ENCODE peak calls at places on chromosomes 7 and 10, in five cellular contexts. R is A549, C is colonic mucosa, P is AG09309, W is lung. V is an unnamed sample.

GRCh38 chr7:77393261-77393660 is 22.9 kb downstream of the GSAP start:
- DNase-seq in R (peak; percentile 38), C (no peak), P (no peak), W (no peak), V (no peak)

GRCh38 chr7:2299853-2300512 is 14.3 kb downstream of the SNX8 start:
- DNase-seq in R (no peak), C (no peak), P (no peak), W (no peak), V (no peak)

GRCh38 chr10:31457858-31458257 is 138.8 kb downstream of the ZEB1 start:
- DNase-seq in R (no peak), C (no peak), P (no peak), W (no peak), V (no peak)

GRCh38 chr10:48814933-48815332 is 124.7 kb downstream of the LRRC18 start:
- DNase-seq in R (no peak), C (no peak), P (no peak), W (no peak), V (no peak)

GRCh38 chr7:129502708-129503685 is 666 bp downstream of the SMKR1 start:
- DNase-seq in R (peak; percentile 21), C (no peak), P (no peak), W (no peak), V (no peak)

GRCh38 chr10:27822286-27822685 is 76.7 kb upstream of the MKX start:
- DNase-seq in R (no peak), C (no peak), P (peak; percentile 91), W (no peak), V (no peak)

GRCh38 chr7:18399624-18400235 is 95.8 kb upstream of the HDAC9 start:
- DNase-seq in R (no peak), C (no peak), P (no peak), W (no peak), V (no peak)

GRCh38 chr10:92857904-92858514 is 9.7 kb downstream of the EXOC6 start:
- DNase-seq in R (no peak), C (no peak), P (no peak), W (no peak), V (no peak)

GRCh38 chr7:106176414-106177294 is 64.5 kb upstream of the SYPL1 start:
- DNase-seq in R (peak; percentile 75), C (peak; percentile 83), P (no peak), W (peak; percentile 85), V (peak; percentile 35)

GRCh38 chr7:121450631-121451030 is 54.5 kb upstream of the FAM3C start:
- DNase-seq in R (no peak), C (no peak), P (no peak), W (no peak), V (no peak)

GRCh38 chr7:104943502-104944343 is 70.3 kb upstream of the KMT2E start:
- DNase-seq in R (peak; percentile 54), C (peak; percentile 99), P (no peak), W (peak; percentile 91), V (peak; percentile 60)

GRCh38 chr10:81248846-81249245 is 626.1 kb upstream of the NRG3 start:
- DNase-seq in R (no peak), C (no peak), P (no peak), W (no peak), V (peak; percentile 37)

GRCh38 chr10:121096617-121097431 is 245.7 kb downstream of the WDR11 start:
- DNase-seq in R (no peak), C (no peak), P (no peak), W (no peak), V (no peak)

GRCh38 chr7:2713370-2713769 is 25.4 kb downstream of the AMZ1 start:
- DNase-seq in R (no peak), C (no peak), P (no peak), W (no peak), V (no peak)

GRCh38 chr7:6447589-6448210 is at the start of gene DAGLB:
- DNase-seq in R (peak; percentile 93), C (peak; percentile 94), P (peak; percentile 40), W (peak; percentile 94), V (peak; percentile 63)

GRCh38 chr7:6451224-6451705 is 3.5 kb upstream of the DAGLB start:
- DNase-seq in R (no peak), C (no peak), P (no peak), W (no peak), V (no peak)

GRCh38 chr7:6444516-6445269 is 3.1 kb downstream of the DAGLB start:
- DNase-seq in R (no peak), C (no peak), P (no peak), W (no peak), V (no peak)

GRCh38 chr7:6446977-6447588 is 671 bp downstream of the DAGLB start:
- DNase-seq in R (peak; percentile 86), C (peak; percentile 91), P (peak; percentile 64), W (peak; percentile 83), V (peak; percentile 69)

DNA sequence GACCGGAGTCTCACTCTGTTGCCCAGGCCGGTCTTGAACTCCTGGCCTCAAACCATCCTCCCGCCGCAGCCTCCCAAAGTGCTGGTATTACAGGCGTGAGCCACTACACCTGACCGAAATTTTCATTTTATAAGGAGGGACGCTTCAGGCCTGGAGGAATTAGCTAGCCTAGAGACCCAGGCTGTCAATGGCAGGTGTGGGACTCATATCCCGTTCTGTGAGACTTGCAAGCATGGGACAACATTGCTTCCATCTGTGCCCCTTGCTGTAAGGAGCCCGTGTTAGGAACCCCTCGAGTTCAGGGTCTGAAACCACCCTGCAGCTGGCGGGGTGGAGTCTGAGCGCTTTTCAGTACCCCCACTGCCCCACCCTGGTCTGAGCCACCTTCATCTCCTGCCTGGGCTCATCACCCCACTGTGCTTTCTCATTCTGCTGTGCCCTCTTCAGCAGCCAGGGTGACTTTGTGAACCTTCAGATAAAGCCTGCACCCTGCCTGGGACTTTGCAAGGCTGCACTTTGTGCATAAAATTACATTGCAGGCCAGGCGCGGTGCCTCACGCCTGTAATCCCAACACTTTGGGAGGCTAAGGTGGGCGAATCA is 1.3 kb upstream of the DAGLB start:
- DNase-seq in R (no peak), C (no peak), P (no peak), W (no peak), V (no peak)
- TF ChIP-seq CTCF in R (no peak), C (no peak), P (no peak), W (no peak), V (no peak)

GRCh38 chr7:79820387-79820786 is 314.2 kb upstream of the GNAI1 start:
- DNase-seq in R (no peak), C (peak; percentile 36), P (no peak), W (no peak), V (no peak)
- H3K4me3 ChIP-seq in R (no peak overlapping the region), C (no peak overlapping the region), P (no peak overlapping the region), W (no peak overlapping the region), V (no peak overlapping the region)

GRCh38 chr7:149286811-149287400 is 24.9 kb downstream of the ZNF783 start:
- DNase-seq in R (no peak), C (no peak), P (no peak), W (no peak), V (no peak)

GRCh38 chr7:149284343-149284742 is 22.3 kb downstream of the ZNF783 start:
- DNase-seq in R (no peak), C (no peak), P (no peak), W (no peak), V (no peak)

GRCh38 chr7:149283321-149283720 is 21.3 kb downstream of the ZNF783 start:
- DNase-seq in R (no peak), C (no peak), P (no peak), W (no peak), V (no peak)

GRCh38 chr7:149285581-149285975 is 23.6 kb downstream of the ZNF783 start:
- DNase-seq in R (peak; percentile 15), C (peak; percentile 35), P (no peak), W (no peak), V (no peak)

DNA sequence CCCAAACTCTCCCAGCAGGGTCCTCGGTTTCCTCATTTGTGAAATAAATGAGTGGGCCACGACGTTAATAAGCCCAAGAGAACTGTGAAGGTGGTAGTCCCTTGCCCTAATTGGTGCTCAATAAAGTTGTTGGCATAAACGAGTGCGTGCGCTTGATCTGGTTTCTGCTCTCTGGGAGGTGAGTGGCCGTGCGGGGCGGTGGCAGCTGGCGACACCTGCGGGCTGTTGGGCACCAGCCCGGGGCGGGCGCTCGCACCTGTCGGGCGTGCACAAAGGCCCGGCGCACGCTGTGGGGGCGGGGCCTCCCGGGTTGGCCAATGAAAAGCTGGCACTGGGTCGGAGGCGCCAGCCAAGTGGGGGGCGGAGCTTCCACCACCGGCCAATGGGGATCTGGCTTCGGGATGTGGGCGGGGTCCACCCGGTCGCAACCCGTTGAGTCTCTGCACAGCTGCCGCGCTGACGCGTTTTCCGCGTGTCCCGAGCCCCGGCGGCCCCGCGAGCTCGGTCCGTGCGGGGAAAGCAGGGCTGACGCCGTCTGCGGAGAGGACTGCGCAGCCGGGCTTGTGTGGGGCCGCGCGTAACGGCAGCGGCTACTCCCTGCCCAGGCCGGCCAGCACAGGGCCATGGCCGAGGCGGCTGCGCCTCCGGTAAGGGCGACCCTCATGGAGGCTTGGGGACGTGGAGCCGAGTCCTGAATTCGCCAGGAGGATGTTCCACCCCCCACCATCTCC is 23.0 kb downstream of the ZNF783 start:
- DNase-seq in R (peak; percentile 83), C (peak; percentile 99), P (peak; percentile 37), W (peak; percentile 95), V (peak; percentile 49)
- TF ChIP-seq CTCF in R (no peak), C (no peak), P (no peak), W (peak; percentile 13), V (no peak)

GRCh38 chr7:24283900-24284698 is at the start of gene NPY:
- DNase-seq in R (no peak), C (no peak), P (no peak), W (no peak), V (no peak)
- H3K4me3 ChIP-seq in R (peak within 1 kb of the TSS; percentile 38), C (no peak within 1 kb of the TSS), P (no peak within 1 kb of the TSS), W (no peak within 1 kb of the TSS), V (peak within 1 kb of the TSS; percentile 4)

GRCh38 chr7:112147752-112148435 is 58.3 kb downstream of the DOCK4 start:
- DNase-seq in R (no peak), C (no peak), P (no peak), W (no peak), V (no peak)

GRCh38 chr7:112150823-112151641 is 55.2 kb downstream of the DOCK4 start:
- DNase-seq in R (no peak), C (no peak), P (no peak), W (no peak), V (no peak)

GRCh38 chr7:112152186-112152585 is 54.0 kb downstream of the DOCK4 start:
- DNase-seq in R (no peak), C (no peak), P (no peak), W (no peak), V (no peak)

GRCh38 chr7:112154690-112155089 is 51.5 kb downstream of the DOCK4 start:
- DNase-seq in R (no peak), C (no peak), P (no peak), W (no peak), V (no peak)

GRCh38 chr7:112149734-112150133 is 56.5 kb downstream of the DOCK4 start:
- DNase-seq in R (no peak), C (no peak), P (no peak), W (no peak), V (no peak)
- TF ChIP-seq CTCF in R (no peak), C (no peak), P (no peak), W (no peak), V (no peak)

GRCh38 chr10:6401066-6401465 is 179.0 kb downstream of the PRKCQ start:
- DNase-seq in R (no peak), C (no peak), P (no peak), W (no peak), V (no peak)
- H3K4me3 ChIP-seq in R (no peak overlapping the region), C (no peak overlapping the region), P (no peak overlapping the region), W (no peak overlapping the region), V (no peak overlapping the region)

GRCh38 chr10:11568578-11568977 is 42.9 kb downstream of the USP6NL start:
- DNase-seq in R (no peak), C (no peak), P (no peak), W (no peak), V (no peak)
- TF ChIP-seq CTCF in R (no peak), C (no peak), P (no peak), W (no peak), V (no peak)